ENCODE peak calls at places on chromosomes 7 and 10, in six cellular contexts. K is heart right ventricle, Q is neural progenitor cell, N is mammary epithelial cell, R is astrocyte, H is BE2C. D is an unnamed sample.

GRCh38 chr7:16212610-16213009 is 208.7 kb downstream of the CRPPA start:
- DNase-seq in K (no peak), Q (no peak), N (no peak), R (no peak), H (no peak), D (no peak)

GRCh38 chr7:97555845-97556431 is 175.9 kb upstream of the TAC1 start:
- DNase-seq in K (no peak), Q (peak; percentile 3), N (no peak), R (no peak), H (no peak), D (no peak)

GRCh38 chr10:119981826-119982225 is 89.3 kb downstream of the SEC23IP start:
- DNase-seq in K (no peak), Q (no peak), N (no peak), R (no peak), H (no peak), D (no peak)

GRCh38 chr7:124635416-124635815 is 130.2 kb downstream of the GPR37 start:
- DNase-seq in K (no peak), Q (no peak), N (no peak), R (no peak), H (no peak), D (no peak)

GRCh38 chr7:43834463-43835251 is 34.7 kb downstream of the MRPS24 start:
- DNase-seq in K (no peak), Q (no peak), N (peak; percentile 66), R (peak; percentile 10), H (no peak), D (peak; percentile 68)

GRCh38 chr7:22356010-22356854 is 722 bp downstream of the RAPGEF5 start:
- DNase-seq in K (no peak), Q (peak; percentile 42), N (peak; percentile 16), R (no peak), H (peak; percentile 58), D (no peak)

GRCh38 chr7:149071641-149072437 is 18.7 kb downstream of the ZNF786 start:
- DNase-seq in K (peak; percentile 42), Q (peak; percentile 78), N (no peak), R (no peak), H (peak; percentile 43), D (peak; percentile 46)

GRCh38 chr10:122575776-122576175 is 15.2 kb downstream of the DMBT1 start:
- DNase-seq in K (no peak), Q (no peak), N (no peak), R (no peak), H (no peak), D (no peak)

GRCh38 chr10:112202561-112203241 is 19.1 kb upstream of the GPAM start:
- DNase-seq in K (no peak), Q (no peak), N (peak; percentile 64), R (peak; percentile 57), H (no peak), D (no peak)

GRCh38 chr7:149144996-149145850 is 2.0 kb upstream of the ZNF398 start:
- DNase-seq in K (no peak), Q (peak; percentile 16), N (peak; percentile 91), R (no peak), H (no peak), D (no peak)

GRCh38 chr10:44293842-44294241 is 91.1 kb downstream of the CXCL12 start:
- DNase-seq in K (no peak), Q (no peak), N (no peak), R (peak; percentile 83), H (no peak), D (no peak)

GRCh38 chr7:111987115-111987826 is 218.9 kb downstream of the DOCK4 start:
- DNase-seq in K (no peak), Q (no peak), N (peak; percentile 62), R (peak; percentile 59), H (no peak), D (no peak)

GRCh38 chr10:60236869-60237524 is 152.7 kb downstream of the ANK3 start:
- DNase-seq in K (peak; percentile 21), Q (no peak), N (no peak), R (peak; percentile 12), H (no peak), D (no peak)

GRCh38 chr7:140200102-140200989 is 23.6 kb upstream of the KDM7A start:
- DNase-seq in K (no peak), Q (no peak), N (peak; percentile 71), R (peak; percentile 52), H (peak; percentile 57), D (no peak)

GRCh38 chr7:40283391-40283790 is 148.6 kb downstream of the SUGCT start:
- DNase-seq in K (no peak), Q (no peak), N (no peak), R (peak; percentile 81), H (no peak), D (no peak)

GRCh38 chr10:48330269-48330668 is 23.8 kb downstream of the MAPK8 start:
- DNase-seq in K (no peak), Q (no peak), N (no peak), R (no peak), H (no peak), D (no peak)

GRCh38 chr7:97001656-97002554 is 3.4 kb upstream of the DLX6 start:
- DNase-seq in K (no peak), Q (peak; percentile 69), N (no peak), R (no peak), H (no peak), D (no peak)

GRCh38 chr7:21430575-21430954 is 2.7 kb downstream of the SP4 start:
- DNase-seq in K (no peak), Q (no peak), N (no peak), R (no peak), H (no peak), D (no peak)

GRCh38 chr10:6053816-6054581 is 8.2 kb downstream of the IL2RA start:
- DNase-seq in K (peak; percentile 67), Q (no peak), N (no peak), R (no peak), H (no peak), D (no peak)

GRCh38 chr7:44177570-44178131 is 11.6 kb downstream of the GCK start:
- DNase-seq in K (no peak), Q (peak; percentile 26), N (no peak), R (peak; percentile 51), H (peak; percentile 43), D (no peak)

GRCh38 chr7:3995187-3995586 is 686.9 kb upstream of the FOXK1 start:
- DNase-seq in K (no peak), Q (peak; percentile 73), N (no peak), R (no peak), H (no peak), D (no peak)

GRCh38 chr7:7428806-7429205 is 106.9 kb downstream of the COL28A1 start:
- DNase-seq in K (no peak), Q (no peak), N (no peak), R (peak; percentile 44), H (no peak), D (no peak)

GRCh38 chr7:104327963-104328307 is 468 bp upstream of the LHFPL3 start:
- DNase-seq in K (no peak), Q (peak; percentile 26), N (no peak), R (no peak), H (no peak), D (no peak)

GRCh38 chr7:18798018-18798906 is 302.7 kb downstream of the HDAC9 start:
- DNase-seq in K (no peak), Q (no peak), N (no peak), R (peak; percentile 95), H (no peak), D (no peak)

GRCh38 chr10:11874568-11875182 is 51.5 kb downstream of the PROSER2 start:
- DNase-seq in K (no peak), Q (peak; percentile 87), N (peak; percentile 72), R (peak; percentile 22), H (peak; percentile 63), D (peak; percentile 54)

GRCh38 chr7:5636446-5636835 is 145.0 kb downstream of the RNF216 start:
- DNase-seq in K (no peak), Q (peak; percentile 80), N (peak; percentile 36), R (no peak), H (no peak), D (no peak)
- H3K4me1 ChIP-seq in K (peaks cover 17% of the 10 kb centered on the region), Q (peaks cover 59% of the 10 kb centered on the region), N (peaks cover 37% of the 10 kb centered on the region), R (peaks cover 57% of the 10 kb centered on the region), H (peaks cover 34% of the 10 kb centered on the region), D (peaks cover 16% of the 10 kb centered on the region)

DNA sequence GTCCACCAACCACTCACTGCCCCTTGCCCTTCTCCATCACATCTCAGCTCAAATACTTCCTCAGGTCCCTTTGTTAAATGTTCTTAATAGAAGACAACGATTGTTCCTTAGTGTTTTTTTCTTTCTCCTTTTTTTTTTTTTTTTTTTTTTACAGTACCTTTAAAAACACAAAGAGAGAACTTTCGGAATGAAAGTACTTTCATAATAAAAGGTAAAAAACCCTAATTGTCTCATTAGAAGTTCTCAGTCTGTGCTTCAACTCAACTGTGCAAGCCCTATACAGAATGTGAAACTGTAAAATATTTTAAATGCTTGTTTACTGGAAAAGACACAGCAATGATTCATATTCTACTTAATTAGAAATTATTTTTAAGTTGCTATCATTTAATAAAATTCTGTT is 29.4 kb downstream of the TSPAN12 start:
- DNase-seq in K (no peak), Q (no peak), N (no peak), R (no peak), H (no peak), D (no peak)
- H3K4me1 ChIP-seq in K (no peaks in the 10 kb centered on the region), Q (no peaks in the 10 kb centered on the region), N (no peaks in the 10 kb centered on the region), R (no peaks in the 10 kb centered on the region), H (no peaks in the 10 kb centered on the region), D (no peaks in the 10 kb centered on the region)

DNA sequence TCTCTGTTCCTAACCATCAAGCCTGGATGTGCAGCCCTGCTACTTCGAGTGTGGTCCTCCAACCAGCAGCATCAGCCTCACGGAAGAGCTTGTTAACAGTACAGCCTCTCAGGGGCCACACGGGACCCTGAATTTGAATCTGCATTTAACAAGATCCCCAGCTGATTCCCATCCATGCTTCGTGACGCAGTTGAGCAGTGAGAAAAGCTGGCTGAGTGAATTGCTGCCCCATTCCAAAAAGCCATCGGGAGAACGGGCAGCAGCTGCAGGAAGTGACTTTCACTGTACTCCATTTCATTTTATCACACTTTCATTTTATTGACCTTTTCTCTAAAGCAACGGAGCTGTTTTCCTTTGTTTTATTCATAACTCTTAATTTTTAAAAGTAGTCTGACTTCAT is 22.5 kb downstream of the FAM171A1 start:
- DNase-seq in K (peak; percentile 15), Q (no peak), N (no peak), R (no peak), H (no peak), D (no peak)
- H3K4me1 ChIP-seq in K (peaks cover 3% of the 10 kb centered on the region), Q (peaks cover 22% of the 10 kb centered on the region), N (peaks cover 17% of the 10 kb centered on the region), R (peaks cover 14% of the 10 kb centered on the region), H (no peaks in the 10 kb centered on the region), D (no peaks in the 10 kb centered on the region)

GRCh38 chr10:79445708-79446450 is 455 bp upstream of the ZCCHC24 start:
- DNase-seq in K (peak; percentile 99), Q (peak; percentile 99), N (peak; percentile 98), R (peak; percentile 97), H (peak; percentile 98), D (peak; percentile 95)
- H3K4me1 ChIP-seq in K (peaks cover 16% of the 10 kb centered on the region), Q (peaks cover 27% of the 10 kb centered on the region), N (peaks cover 31% of the 10 kb centered on the region), R (peaks cover 34% of the 10 kb centered on the region), H (peaks cover 10% of the 10 kb centered on the region), D (peaks cover 21% of the 10 kb centered on the region)

DNA sequence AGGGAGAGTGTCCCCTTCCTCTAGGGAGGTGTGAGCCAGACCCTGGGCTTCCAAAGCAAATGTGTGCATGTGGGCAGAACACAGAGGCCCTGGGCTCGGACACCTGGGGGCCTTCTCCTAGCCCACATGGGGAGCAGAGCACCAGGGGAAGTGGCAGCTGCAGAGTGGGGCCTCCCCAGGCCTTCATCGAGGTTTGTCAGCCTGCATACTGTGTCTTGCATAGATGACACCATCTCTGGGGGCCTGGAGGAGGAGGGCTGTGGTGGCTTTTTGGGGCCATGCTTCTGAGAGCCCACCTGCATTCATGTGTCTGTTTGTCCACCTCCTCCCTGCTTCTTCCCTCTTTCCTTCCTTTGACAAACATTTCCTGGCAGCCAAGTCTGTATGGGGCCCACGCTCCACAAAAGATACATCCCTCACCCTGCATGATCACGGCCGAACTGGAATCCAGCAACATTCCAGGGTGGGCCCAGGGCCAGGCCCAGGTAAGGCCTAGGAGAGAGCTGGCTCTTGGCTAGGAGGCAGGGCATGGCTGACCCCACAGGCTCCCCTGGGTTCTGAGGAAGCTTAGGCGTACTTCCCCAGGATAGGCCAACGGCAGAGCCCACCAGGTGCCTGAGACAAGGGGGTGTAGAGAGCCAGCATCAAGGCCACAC is 79.2 kb downstream of the ZMIZ1 start:
- DNase-seq in K (no peak), Q (no peak), N (no peak), R (no peak), H (no peak), D (no peak)
- H3K4me1 ChIP-seq in K (peaks cover 87% of the 10 kb centered on the region), Q (peaks cover 51% of the 10 kb centered on the region), N (peaks cover 67% of the 10 kb centered on the region), R (peaks cover 78% of the 10 kb centered on the region), H (peaks cover 69% of the 10 kb centered on the region), D (peaks cover 75% of the 10 kb centered on the region)

D was measured in CD4-positive, alpha-beta memory T cell.